ENCODE peak calls at places on chromosomes 7 and 10, in seven cellular contexts. Z is fibroblast of lung, M is lower lobe of right lung, D is PC-3, J is gastrocnemius medialis, I is A549, C is HCT116. X is an unnamed sample.
A peak's percentile ranks its signal among the peaks of the same experiment; 100 is the strongest.

GRCh38 chr10:104209575-104210198 is 22.5 kb downstream of the CFAP43 start:
- DNase-seq in Z (peak; percentile 18), M (no peak), D (peak; percentile 55), J (no peak), I (peak; percentile 48), C (peak; percentile 41), X (no peak)

GRCh38 chr10:61904711-61905445 is 3.4 kb downstream of the ARID5B start:
- DNase-seq in Z (peak; percentile 85), M (no peak), D (peak; percentile 96), J (no peak), I (peak; percentile 55), C (no peak), X (peak; percentile 19)

GRCh38 chr7:90412458-90413184 is 9.4 kb downstream of the CLDN12 start:
- DNase-seq in Z (no peak), M (no peak), D (peak; percentile 63), J (peak; percentile 10), I (no peak), C (peak; percentile 15), X (no peak)

GRCh38 chr7:96311967-96312366 is 9.9 kb downstream of the SLC25A13 start:
- DNase-seq in Z (peak; percentile 20), M (no peak), D (no peak), J (peak; percentile 59), I (no peak), C (no peak), X (no peak)

GRCh38 chr7:30285067-30285530 is 702 bp downstream of the ZNRF2 start:
- DNase-seq in Z (peak; percentile 40), M (peak; percentile 65), D (peak; percentile 29), J (no peak), I (no peak), C (no peak), X (peak; percentile 58)

GRCh38 chr7:16564909-16565426 is 38.3 kb downstream of the LRRC72 start:
- DNase-seq in Z (peak; percentile 33), M (no peak), D (peak; percentile 82), J (no peak), I (peak; percentile 59), C (peak; percentile 66), X (no peak)

GRCh38 chr7:46369933-46370654 is 449.0 kb upstream of the IGFBP3 start:
- DNase-seq in Z (peak; percentile 93), M (no peak), D (peak; percentile 90), J (no peak), I (no peak), C (peak; percentile 7), X (no peak)

GRCh38 chr7:122887198-122887597 is 938 bp upstream of the CADPS2 start:
- DNase-seq in Z (peak; percentile 82), M (peak; percentile 67), D (peak; percentile 64), J (peak; percentile 17), I (peak; percentile 10), C (peak; percentile 51), X (peak; percentile 80)

GRCh38 chr10:7471720-7472367 is 61.0 kb upstream of the SFMBT2 start:
- DNase-seq in Z (no peak), M (no peak), D (no peak), J (no peak), I (no peak), C (no peak), X (no peak)

GRCh38 chr7:774161-775109 is 47.4 kb upstream of the PRKAR1B start:
- DNase-seq in Z (peak; percentile 13), M (no peak), D (peak; percentile 32), J (no peak), I (peak; percentile 52), C (peak; percentile 7), X (peak; percentile 89)

GRCh38 chr7:116948934-116949333 is 4.4 kb upstream of the ST7 start:
- DNase-seq in Z (peak; percentile 49), M (peak; percentile 62), D (no peak), J (no peak), I (no peak), C (no peak), X (no peak)

GRCh38 chr10:43680035-43680434 is 31.4 kb upstream of the ZNF32 start:
- DNase-seq in Z (peak; percentile 63), M (no peak), D (peak; percentile 53), J (no peak), I (no peak), C (no peak), X (no peak)

GRCh38 chr7:152129682-152130081 is 104.2 kb downstream of the GALNT11 start:
- DNase-seq in Z (no peak), M (no peak), D (no peak), J (no peak), I (no peak), C (no peak), X (no peak)

GRCh38 chr7:44912775-44913347 is 27.5 kb upstream of the PURB start:
- DNase-seq in Z (no peak), M (no peak), D (no peak), J (no peak), I (no peak), C (no peak), X (peak; percentile 70)

GRCh38 chr10:96585726-96586418 is 940 bp downstream of the TM9SF3 start:
- DNase-seq in Z (no peak), M (no peak), D (peak; percentile 6), J (no peak), I (no peak), C (no peak), X (no peak)

GRCh38 chr10:93363891-93364648 is 118.1 kb downstream of the MYOF start:
- DNase-seq in Z (peak; percentile 42), M (peak; percentile 89), D (no peak), J (peak; percentile 22), I (no peak), C (no peak), X (peak; percentile 43)

GRCh38 chr10:63901228-63901627 is 380.0 kb downstream of the REEP3 start:
- DNase-seq in Z (no peak), M (no peak), D (peak; percentile 24), J (no peak), I (no peak), C (no peak), X (no peak)

GRCh38 chr10:126969310-126969709 is 64.1 kb downstream of the DOCK1 start:
- DNase-seq in Z (no peak), M (no peak), D (peak; percentile 56), J (no peak), I (peak; percentile 16), C (peak; percentile 8), X (no peak)

GRCh38 chr7:7641129-7641663 is 644 bp downstream of the UMAD1 start:
- DNase-seq in Z (no peak), M (no peak), D (peak; percentile 8), J (no peak), I (peak; percentile 24), C (peak; percentile 15), X (no peak)

DNA sequence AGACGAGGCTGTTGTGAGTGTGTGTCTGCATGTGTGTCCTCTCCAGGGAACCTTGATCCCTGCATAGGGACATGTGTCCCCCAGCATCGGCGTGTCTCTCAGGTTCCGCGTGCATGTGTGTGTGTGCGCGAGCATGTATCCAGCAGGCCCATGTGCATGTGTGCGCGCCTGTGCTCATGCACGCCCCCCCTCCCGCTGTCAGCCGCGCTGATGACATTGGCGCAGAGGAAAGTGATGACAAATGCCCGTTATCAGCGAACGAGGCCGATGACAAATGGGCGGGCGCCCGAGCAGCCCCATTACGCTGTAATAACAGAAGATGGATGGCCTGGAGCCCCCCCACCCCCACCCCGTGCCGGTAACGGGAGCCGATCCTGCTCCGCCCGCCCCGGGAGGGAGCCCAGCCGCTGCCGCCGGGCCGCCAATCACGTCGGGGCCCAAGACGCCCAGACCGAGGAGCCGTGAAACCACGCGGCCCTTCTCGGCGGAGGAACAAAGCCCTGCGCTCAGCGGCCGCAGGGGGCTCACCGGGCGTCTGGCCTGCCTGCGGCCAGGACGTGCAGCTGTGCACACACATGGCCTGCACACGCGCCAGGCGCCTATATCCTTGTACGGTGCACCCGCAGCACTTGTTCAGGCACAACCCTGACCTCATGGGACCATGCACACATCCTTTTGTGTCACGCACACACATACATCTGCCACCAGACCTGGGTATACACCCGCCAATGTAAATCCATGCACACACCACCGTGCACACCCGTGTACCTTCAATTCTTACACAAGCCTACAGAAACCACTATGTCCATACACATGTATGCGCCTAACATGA is 21.5 kb downstream of the POLL start:
- DNase-seq in Z (peak; percentile 31), M (no peak), D (peak; percentile 15), J (no peak), I (no peak), C (no peak), X (no peak)
- H3K4me3 ChIP-seq in Z (peak overlapping the region; percentile 20), M (peak overlapping the region; percentile 2), D (peak overlapping the region; percentile 50), J (peak overlapping the region; percentile 13), I (no peak overlapping the region), C (no peak overlapping the region), X (no peak overlapping the region)

DNA sequence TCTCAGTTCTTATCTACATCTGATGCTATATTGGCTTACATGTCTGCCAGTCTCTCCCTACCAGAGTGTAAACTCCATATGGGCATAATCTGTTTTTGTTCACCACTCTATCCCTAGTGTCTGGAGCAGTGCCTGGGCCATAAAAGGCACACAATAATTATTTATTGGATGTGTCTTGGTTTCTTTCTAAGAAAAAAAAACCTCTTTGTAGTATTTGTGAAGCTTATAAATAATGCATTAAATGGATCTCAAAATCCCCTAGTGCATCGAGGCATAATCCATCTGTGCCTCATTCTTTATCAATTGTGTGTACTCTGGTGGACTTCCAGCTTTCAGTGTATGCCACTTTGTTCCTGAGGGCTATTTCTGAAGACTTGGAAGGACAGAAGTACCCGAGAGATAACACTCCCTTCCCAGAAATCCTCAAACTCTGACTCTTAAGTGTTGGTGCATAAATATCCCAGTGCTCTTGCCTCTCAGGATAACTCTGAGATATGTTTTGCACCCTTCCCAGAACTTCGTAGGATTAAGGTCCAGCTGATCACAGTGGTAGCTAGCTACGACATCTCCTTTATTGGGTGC is 255.0 kb upstream of the PHYHIPL start:
- DNase-seq in Z (no peak), M (no peak), D (no peak), J (no peak), I (no peak), C (no peak), X (no peak)
- H3K27ac ChIP-seq in Z (no peak overlapping the region), M (no peak overlapping the region), D (peak overlapping the region; percentile 94), J (no peak overlapping the region), I (peak overlapping the region; percentile 66), C (peak overlapping the region; percentile 69), X (no peak overlapping the region)

GRCh38 chr7:65749039-65749438 is 123.8 kb upstream of the VKORC1L1 start:
- DNase-seq in Z (no peak), M (no peak), D (no peak), J (no peak), I (no peak), C (no peak), X (no peak)

GRCh38 chr7:65746398-65746669 is 126.5 kb upstream of the VKORC1L1 start:
- DNase-seq in Z (peak; percentile 38), M (no peak), D (peak; percentile 6), J (no peak), I (peak; percentile 23), C (no peak), X (peak; percentile 8)

GRCh38 chr7:65750511-65751344 is 122.1 kb upstream of the VKORC1L1 start:
- DNase-seq in Z (peak; percentile 90), M (peak; percentile 96), D (peak; percentile 91), J (peak; percentile 78), I (peak; percentile 83), C (peak; percentile 60), X (peak; percentile 91)

GRCh38 chr7:65749518-65749917 is 123.4 kb upstream of the VKORC1L1 start:
- DNase-seq in Z (no peak), M (no peak), D (no peak), J (no peak), I (no peak), C (no peak), X (no peak)
- H3K4me3 ChIP-seq in Z (no peak overlapping the region), M (no peak overlapping the region), D (peak overlapping the region; percentile 90), J (no peak overlapping the region), I (no peak overlapping the region), C (peak overlapping the region; percentile 97), X (no peak overlapping the region)

DNA sequence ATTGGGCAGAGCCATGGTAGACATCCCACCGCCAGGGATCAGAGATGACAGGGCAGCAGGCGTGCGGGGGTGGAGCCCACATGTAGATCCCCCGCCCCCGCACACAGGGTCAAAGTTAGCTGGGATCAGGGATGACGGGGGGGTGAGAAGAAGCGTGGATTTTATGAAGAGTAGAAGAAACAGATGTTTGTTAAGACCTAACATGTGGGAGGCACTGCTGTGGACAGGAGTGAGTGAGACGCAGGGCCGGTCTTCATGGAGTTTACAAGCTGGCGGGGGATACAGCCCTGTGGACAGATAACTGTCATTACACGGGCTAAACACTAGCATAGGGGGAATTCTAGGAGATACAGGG is 154.0 kb upstream of the KLF14 start:
- DNase-seq in Z (peak; percentile 28), M (no peak), D (no peak), J (no peak), I (no peak), C (no peak), X (no peak)
- H3K27ac ChIP-seq in Z (peak overlapping the region; percentile 81), M (peak overlapping the region; percentile 64), D (peak overlapping the region; percentile 80), J (peak overlapping the region; percentile 92), I (peak overlapping the region; percentile 94), C (peak overlapping the region; percentile 100), X (no peak overlapping the region)